ENCODE peak calls at places on chromosomes 11 and 22, in eight cellular contexts. T, Z, H, D, K, N, U and A are unnamed samples. For H3K27me3 and H3K36me3, the result is how much of the 10 kb centered on the place peaks cover.

GRCh38 chr22:34866501-34867171 is 199.3 kb upstream of the ISX start:
- DNase-seq in T (no peak), Z (no peak), H (no peak), D (no peak), K (no peak), N (no peak), U (no peak), A (no peak)

GRCh38 chr22:33467718-33468117 is 409.5 kb upstream of the SYN3 start:
- DNase-seq in T (no peak), Z (no peak), H (no peak), D (no peak), K (no peak), N (no peak), U (no peak), A (no peak)

GRCh38 chr11:90204832-90205646 is 17.8 kb downstream of the CHORDC1 start:
- DNase-seq in T (no peak), Z (peak), H (no peak), D (no peak), K (no peak), N (peak), U (peak), A (no peak)

GRCh38 chr11:72239849-72240460 is 4.0 kb downstream of the PHOX2A start:
- DNase-seq in T (peak), Z (no peak), H (peak), D (peak), K (peak), N (no peak), U (no peak), A (no peak)

GRCh38 chr11:86288776-86289507 is 13.1 kb upstream of the HIKESHI start:
- DNase-seq in T (no peak), Z (no peak), H (no peak), D (no peak), K (no peak), N (no peak), U (peak), A (no peak)

GRCh38 chr11:34536056-34536455 is 22.5 kb upstream of the ELF5 start:
- DNase-seq in T (no peak), Z (no peak), H (no peak), D (no peak), K (no peak), N (no peak), U (no peak), A (no peak)

GRCh38 chr22:25484498-25484897 is 80.0 kb upstream of the GRK3 start:
- DNase-seq in T (no peak), Z (no peak), H (no peak), D (no peak), K (no peak), N (no peak), U (no peak), A (no peak)

GRCh38 chr22:20579273-20580120 is 72.1 kb downstream of the MED15 start:
- DNase-seq in T (no peak), Z (no peak), H (no peak), D (no peak), K (no peak), N (no peak), U (no peak), A (no peak)

GRCh38 chr11:130634981-130635473 is 186.6 kb downstream of the ADAMTS15 start:
- DNase-seq in T (no peak), Z (peak), H (no peak), D (no peak), K (no peak), N (no peak), U (peak), A (peak)

GRCh38 chr11:106815209-106815608 is 203.1 kb downstream of the GUCY1A2 start:
- DNase-seq in T (no peak), Z (no peak), H (no peak), D (no peak), K (no peak), N (no peak), U (no peak), A (no peak)

GRCh38 chr11:3205261-3206127 is 13.1 kb downstream of the MRGPRG start:
- DNase-seq in T (peak), Z (no peak), H (no peak), D (no peak), K (no peak), N (no peak), U (no peak), A (no peak)

GRCh38 chr11:3206128-3206921 is 12.3 kb downstream of the MRGPRG start:
- DNase-seq in T (peak), Z (no peak), H (no peak), D (no peak), K (no peak), N (no peak), U (no peak), A (no peak)

GRCh38 chr11:3208272-3208671 is 10.3 kb downstream of the MRGPRG start:
- DNase-seq in T (peak), Z (no peak), H (no peak), D (no peak), K (no peak), N (no peak), U (no peak), A (no peak)

GRCh38 chr11:3207530-3208189 is 11.0 kb downstream of the MRGPRG start:
- DNase-seq in T (peak), Z (no peak), H (no peak), D (no peak), K (no peak), N (no peak), U (no peak), A (no peak)

GRCh38 chr11:3206922-3207204 is 11.8 kb downstream of the MRGPRG start:
- DNase-seq in T (no peak), Z (no peak), H (no peak), D (no peak), K (no peak), N (no peak), U (no peak), A (no peak)
- H3K27me3 ChIP-seq in T (under half), Z (under half), H (under half), D (under half), K (under half), N (under half), U (under half), A (under half)

GRCh38 chr11:12100429-12100828 is 10.0 kb upstream of the MICAL2 start:
- DNase-seq in T (no peak), Z (no peak), H (no peak), D (no peak), K (peak), N (no peak), U (no peak), A (no peak)

GRCh38 chr11:12100886-12101285 is 9.5 kb upstream of the MICAL2 start:
- DNase-seq in T (no peak), Z (no peak), H (no peak), D (no peak), K (no peak), N (no peak), U (no peak), A (no peak)

GRCh38 chr11:12102588-12103410 is 7.6 kb upstream of the MICAL2 start:
- DNase-seq in T (no peak), Z (no peak), H (no peak), D (no peak), K (no peak), N (no peak), U (no peak), A (no peak)

GRCh38 chr11:12099132-12099873 is 11.1 kb upstream of the MICAL2 start:
- DNase-seq in T (no peak), Z (no peak), H (no peak), D (no peak), K (no peak), N (no peak), U (no peak), A (no peak)

GRCh38 chr11:12101318-12101717 is 9.1 kb upstream of the MICAL2 start:
- DNase-seq in T (no peak), Z (no peak), H (no peak), D (no peak), K (no peak), N (no peak), U (no peak), A (no peak)
- H3K36me3 ChIP-seq in T (under half), Z (under half), H (under half), D (under half), K (under half), N (under half), U (under half), A (under half)

DNA sequence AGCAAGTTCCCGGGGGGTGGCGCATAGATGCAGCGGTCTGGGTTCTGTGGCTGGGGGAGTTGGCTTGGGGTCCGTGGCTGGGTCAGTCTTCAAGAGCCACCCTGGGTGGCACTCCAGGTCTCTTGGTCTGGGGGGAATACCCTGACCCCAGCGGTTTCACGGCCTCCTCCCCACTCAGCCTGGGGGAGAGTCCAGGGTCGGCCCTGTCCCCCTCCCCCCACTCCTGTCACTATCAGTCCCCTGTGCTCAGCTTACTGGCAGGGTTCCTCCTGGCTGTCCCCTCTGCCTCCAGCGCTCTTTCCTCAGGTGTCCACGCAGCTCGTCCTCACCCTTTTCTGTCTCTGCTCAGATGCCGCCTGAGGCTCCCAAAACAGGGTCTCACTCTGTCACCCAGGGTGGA is 68.5 kb upstream of the PARVG start:
- DNase-seq in T (peak), Z (no peak), H (no peak), D (no peak), K (no peak), N (no peak), U (no peak), A (no peak)
- H3K27me3 ChIP-seq in T (under half), Z (under half), H (under half), D (under half), K (under half), N (under half), U (under half), A (under half)

DNA sequence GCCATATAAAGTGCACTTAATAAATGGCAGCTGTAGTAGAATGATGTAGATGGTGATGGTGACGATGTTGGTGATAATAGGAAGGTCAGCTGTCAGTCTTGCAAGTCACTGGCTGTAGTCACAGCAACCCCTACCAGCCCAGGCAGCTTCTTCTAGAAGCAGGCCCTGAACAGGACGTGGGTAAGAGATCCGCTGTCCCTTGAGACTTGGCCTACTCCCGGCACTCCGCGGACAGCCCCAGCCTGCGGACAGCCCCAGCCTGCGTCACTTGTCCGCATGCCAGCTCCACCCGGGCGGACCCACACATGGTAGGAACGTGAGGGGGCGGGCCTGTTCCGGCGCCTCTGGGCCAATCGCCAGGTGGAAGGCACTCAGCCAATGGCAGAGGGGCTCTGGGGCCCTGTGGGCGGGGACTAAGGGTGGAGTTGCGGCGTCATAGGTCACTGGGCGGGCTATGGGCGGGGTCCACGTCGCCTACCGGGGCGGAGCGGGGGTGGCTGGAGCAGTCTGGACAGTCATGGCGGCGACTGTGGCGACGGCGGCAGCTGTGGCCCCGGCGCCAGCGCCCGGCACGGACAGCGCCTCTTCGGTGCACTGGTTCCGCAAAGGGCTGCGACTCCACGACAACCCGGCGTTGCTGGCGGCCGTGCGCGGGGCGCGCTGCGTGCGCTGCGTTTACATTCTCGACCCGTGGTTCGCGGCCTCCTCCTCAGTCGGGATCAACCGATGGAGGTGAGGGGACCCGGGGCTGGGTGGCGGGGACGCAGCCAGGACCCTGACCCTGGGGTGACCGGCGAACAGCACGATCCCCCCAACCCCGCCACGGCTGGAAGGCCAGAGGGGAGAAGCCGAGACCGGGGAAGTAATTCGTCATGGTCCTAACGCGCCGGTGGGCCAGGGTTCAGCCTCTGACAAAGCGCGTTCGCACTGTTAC is at the start of gene CRY2:
- DNase-seq in T (peak), Z (peak), H (peak), D (peak), K (peak), N (peak), U (peak), A (peak)
- H3K36me3 ChIP-seq in T (under half), Z (under half), H (under half), D (under half), K (under half), N (under half), U (under half), A (under half)

GRCh38 chr11:115182282-115182952 is 321.8 kb downstream of the CADM1 start:
- DNase-seq in T (no peak), Z (no peak), H (no peak), D (no peak), K (no peak), N (no peak), U (no peak), A (no peak)
- H3K27me3 ChIP-seq in T (under half), Z (under half), H (under half), D (under half), K (under half), N (under half), U (under half), A (under half)